ENCODE peak calls at places on chromosomes 6 and 20, in six cellular contexts. J, M, L, D, N and U are unnamed samples.

GRCh38 chr6:87791485-87791884 is 89.5 kb upstream of the AKIRIN2 start:
- DNase-seq in J (no peak), M (no peak), L (no peak), D (no peak), N (no peak), U (no peak)

GRCh38 chr6:1126036-1126435 is 185.9 kb upstream of the FOXQ1 start:
- DNase-seq in J (no peak), M (no peak), L (no peak), D (no peak), N (no peak), U (no peak)

GRCh38 chr20:47493175-47493953 is 8.3 kb upstream of the NCOA3 start:
- DNase-seq in J (peak; percentile 89), M (peak; percentile 85), L (peak; percentile 83), D (no peak), N (peak; percentile 70), U (peak; percentile 91)

GRCh38 chr20:53346266-53346665 is 247.4 kb downstream of the ZNF217 start:
- DNase-seq in J (no peak), M (no peak), L (no peak), D (no peak), N (peak; percentile 66), U (no peak)

GRCh38 chr6:17932362-17932852 is 55.0 kb downstream of the KIF13A start:
- DNase-seq in J (peak; percentile 59), M (no peak), L (peak; percentile 41), D (no peak), N (peak; percentile 93), U (no peak)

GRCh38 chr20:53238121-53238660 is 266.0 kb downstream of the TSHZ2 start:
- DNase-seq in J (no peak), M (no peak), L (no peak), D (no peak), N (peak; percentile 56), U (no peak)

GRCh38 chr6:5968817-5969726 is 37.7 kb downstream of the NRN1 start:
- DNase-seq in J (peak; percentile 87), M (peak; percentile 37), L (peak; percentile 51), D (no peak), N (peak; percentile 53), U (peak; percentile 54)

GRCh38 chr20:3813758-3814581 is 6.4 kb upstream of the AP5S1 start:
- DNase-seq in J (no peak), M (no peak), L (no peak), D (no peak), N (no peak), U (no peak)

GRCh38 chr6:133748628-133749027 is 140.3 kb upstream of the TCF21 start:
- DNase-seq in J (no peak), M (no peak), L (no peak), D (no peak), N (no peak), U (no peak)

GRCh38 chr20:48421547-48421946 is 406.3 kb downstream of the PREX1 start:
- DNase-seq in J (no peak), M (no peak), L (no peak), D (no peak), N (no peak), U (no peak)

GRCh38 chr20:8930691-8931090 is 138.2 kb upstream of the PLCB4 start:
- DNase-seq in J (no peak), M (no peak), L (no peak), D (no peak), N (no peak), U (no peak)

GRCh38 chr6:156777577-156777865 is 343 bp downstream of the ARID1B start:
- DNase-seq in J (no peak), M (no peak), L (no peak), D (no peak), N (no peak), U (no peak)

GRCh38 chr20:50541606-50542041 is 31.4 kb downstream of the PTPN1 start:
- DNase-seq in J (no peak), M (no peak), L (no peak), D (no peak), N (no peak), U (no peak)

GRCh38 chr6:26270121-26270861 is 94.7 kb upstream of the BTN3A2 start:
- DNase-seq in J (no peak), M (no peak), L (no peak), D (no peak), N (no peak), U (no peak)

GRCh38 chr20:6954219-6954618 is 186.7 kb downstream of the BMP2 start:
- DNase-seq in J (no peak), M (no peak), L (no peak), D (no peak), N (no peak), U (no peak)

GRCh38 chr6:56757585-56757984 is 114.9 kb upstream of the DST start:
- DNase-seq in J (no peak), M (no peak), L (no peak), D (no peak), N (peak; percentile 58), U (no peak)

GRCh38 chr20:52217689-52218395 is 26.3 kb upstream of the ZFP64 start:
- DNase-seq in J (no peak), M (no peak), L (no peak), D (no peak), N (no peak), U (no peak)

GRCh38 chr6:160691617-160692016 is 10.4 kb upstream of the PLG start:
- DNase-seq in J (no peak), M (no peak), L (no peak), D (no peak), N (no peak), U (no peak)

GRCh38 chr20:35434085-35435005 is 3.7 kb downstream of the GDF5 start:
- DNase-seq in J (no peak), M (no peak), L (peak; percentile 62), D (no peak), N (no peak), U (peak; percentile 17)

GRCh38 chr6:35148167-35148741 is 7.1 kb upstream of the TCP11 start:
- DNase-seq in J (no peak), M (no peak), L (no peak), D (peak; percentile 87), N (peak; percentile 73), U (no peak)

GRCh38 chr20:3082306-3082951 is 2.1 kb downstream of the AVP start:
- DNase-seq in J (no peak), M (no peak), L (no peak), D (no peak), N (no peak), U (no peak)

GRCh38 chr20:8778387-8778786 is 290.5 kb upstream of the PLCB4 start:
- DNase-seq in J (no peak), M (no peak), L (no peak), D (no peak), N (no peak), U (no peak)

GRCh38 chr6:25341923-25342619 is 62.9 kb downstream of the CARMIL1 start:
- DNase-seq in J (no peak), M (no peak), L (no peak), D (peak; percentile 25), N (no peak), U (no peak)

GRCh38 chr20:10185741-10186558 is 32.7 kb upstream of the SNAP25 start:
- DNase-seq in J (peak; percentile 51), M (peak; percentile 83), L (no peak), D (no peak), N (no peak), U (no peak)

DNA sequence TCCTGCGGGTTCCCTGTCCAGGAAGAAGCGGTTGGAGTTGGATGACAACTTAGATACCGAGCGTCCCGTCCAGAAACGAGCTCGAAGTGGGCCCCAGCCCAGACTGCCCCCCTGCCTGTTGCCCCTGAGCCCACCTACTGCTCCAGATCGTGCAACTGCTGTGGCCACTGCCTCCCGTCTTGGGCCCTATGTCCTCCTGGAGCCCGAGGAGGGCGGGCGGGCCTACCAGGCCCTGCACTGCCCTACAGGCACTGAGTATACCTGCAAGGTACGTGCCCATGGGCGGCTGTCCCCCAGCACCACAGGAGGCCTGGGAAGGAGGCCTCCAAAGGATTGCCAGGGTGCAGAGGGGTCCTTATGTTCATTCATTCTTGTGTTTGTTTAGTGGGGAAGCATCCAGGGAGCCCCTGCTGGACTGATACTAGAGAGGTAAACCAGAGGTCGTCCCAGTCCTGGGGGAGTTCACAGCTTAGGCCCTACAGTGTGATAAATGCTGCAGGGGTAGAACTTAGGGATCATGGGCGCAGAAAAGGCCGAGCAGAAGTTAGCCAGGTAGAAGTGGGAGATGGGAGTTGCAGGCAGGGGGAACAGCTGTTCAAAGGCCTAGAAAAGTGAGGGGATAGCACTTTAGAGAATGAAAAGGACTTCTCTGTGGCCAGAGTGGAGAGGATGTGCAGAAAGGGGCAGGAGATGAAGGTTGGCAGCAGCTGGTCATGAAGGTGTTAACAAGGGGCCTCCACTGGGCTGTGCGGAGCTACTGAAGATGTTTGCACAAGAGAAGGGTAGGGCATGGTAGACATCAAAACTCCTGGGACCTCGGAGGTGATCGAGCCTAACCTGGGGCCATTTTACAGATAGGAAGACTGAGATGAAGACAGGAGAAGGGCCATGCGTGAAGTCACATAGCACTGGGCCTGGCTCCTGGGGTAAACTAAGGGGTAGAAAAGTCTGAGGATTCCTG is 7.8 kb downstream of the TRIB3 start:
- DNase-seq in J (no peak), M (no peak), L (no peak), D (no peak), N (no peak), U (no peak)
- H3K4me1 ChIP-seq in J (no peaks in the 10 kb centered on the region), M (no peaks in the 10 kb centered on the region), L (no peaks in the 10 kb centered on the region), D (no peaks in the 10 kb centered on the region), N (no peaks in the 10 kb centered on the region), U (no peaks in the 10 kb centered on the region)

GRCh38 chr20:45781391-45781931 is 10.2 kb downstream of the WFDC3 start:
- DNase-seq in J (peak; percentile 57), M (no peak), L (no peak), D (no peak), N (peak; percentile 96), U (no peak)
- H3K4me1 ChIP-seq in J (peaks cover 5% of the 10 kb centered on the region), M (no peaks in the 10 kb centered on the region), L (no peaks in the 10 kb centered on the region), D (no peaks in the 10 kb centered on the region), N (peaks cover 37% of the 10 kb centered on the region), U (no peaks in the 10 kb centered on the region)

DNA sequence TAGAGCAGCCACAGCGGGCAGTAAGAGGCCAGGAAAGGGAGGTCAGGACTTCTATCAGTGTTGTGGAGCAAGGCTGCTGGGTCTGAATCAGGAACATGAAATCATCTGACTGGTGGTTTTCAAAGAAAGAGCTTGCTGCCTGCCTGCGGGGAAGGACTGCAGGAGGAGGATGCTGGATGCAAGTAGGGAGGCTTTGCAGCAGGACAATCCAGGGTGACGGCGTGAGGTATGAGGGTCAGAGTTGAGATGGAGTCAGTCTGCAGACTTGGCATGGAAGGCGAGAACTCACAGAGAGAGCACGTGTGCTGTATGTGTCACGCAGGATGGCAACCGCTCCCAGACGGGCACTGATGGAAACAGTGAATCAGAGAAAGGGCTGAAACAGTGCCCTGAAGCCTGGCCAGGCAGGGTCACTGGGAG is 59.2 kb upstream of the CD93 start:
- DNase-seq in J (peak; percentile 85), M (no peak), L (peak; percentile 72), D (no peak), N (peak; percentile 80), U (no peak)
- H3K4me1 ChIP-seq in J (no peaks in the 10 kb centered on the region), M (no peaks in the 10 kb centered on the region), L (peaks cover 84% of the 10 kb centered on the region), D (no peaks in the 10 kb centered on the region), N (peaks cover 31% of the 10 kb centered on the region), U (peaks cover 65% of the 10 kb centered on the region)

GRCh38 chr6:72946766-72947165 is 278.5 kb downstream of the KHDC1L start:
- DNase-seq in J (no peak), M (no peak), L (no peak), D (no peak), N (peak; percentile 46), U (no peak)

GRCh38 chr6:72952808-72953630 is 272.3 kb downstream of the KHDC1L start:
- DNase-seq in J (no peak), M (no peak), L (no peak), D (no peak), N (peak; percentile 88), U (no peak)

GRCh38 chr6:72947534-72947933 is 277.8 kb downstream of the KHDC1L start:
- DNase-seq in J (no peak), M (no peak), L (no peak), D (no peak), N (no peak), U (no peak)

GRCh38 chr6:72948153-72948552 is 277.1 kb downstream of the KHDC1L start:
- DNase-seq in J (no peak), M (no peak), L (no peak), D (no peak), N (no peak), U (no peak)

GRCh38 chr6:72950114-72950860 is 275.0 kb downstream of the KHDC1L start:
- DNase-seq in J (no peak), M (no peak), L (no peak), D (no peak), N (peak; percentile 85), U (no peak)
- H3K4me1 ChIP-seq in J (peaks cover 3% of the 10 kb centered on the region), M (no peaks in the 10 kb centered on the region), L (peaks cover 77% of the 10 kb centered on the region), D (no peaks in the 10 kb centered on the region), N (peaks cover 6% of the 10 kb centered on the region), U (no peaks in the 10 kb centered on the region)